ENCODE peak calls at places on chromosomes 5 and 9, in four cellular contexts. One of them, this sample, is unnamed.

GRCh38 chr9:86637515-86637914 is 283.3 kb upstream of the TUT7 start:
- DNase-seq in cardiac muscle cell: peak; percentile 82
- DNase-seq in fibroblast of lung: peak; percentile 65
- DNase-seq in Caco-2: no peak
- DNase-seq in this sample: peak; percentile 36

GRCh38 chr5:109612278-109612905 is 77.3 kb upstream of the MAN2A1 start:
- DNase-seq in cardiac muscle cell: no peak
- DNase-seq in fibroblast of lung: no peak
- DNase-seq in Caco-2: no peak
- DNase-seq in this sample: no peak

GRCh38 chr5:131694926-131695325 is 59.9 kb upstream of the RAPGEF6 start:
- DNase-seq in cardiac muscle cell: no peak
- DNase-seq in fibroblast of lung: no peak
- DNase-seq in Caco-2: no peak
- DNase-seq in this sample: no peak

GRCh38 chr9:133889498-133890301 is 102.4 kb downstream of the VAV2 start:
- DNase-seq in cardiac muscle cell: no peak
- DNase-seq in fibroblast of lung: no peak
- DNase-seq in Caco-2: no peak
- DNase-seq in this sample: no peak

GRCh38 chr9:131530930-131531832 is at the start of gene UCK1:
- DNase-seq in cardiac muscle cell: peak; percentile 92
- DNase-seq in fibroblast of lung: peak; percentile 79
- DNase-seq in Caco-2: peak; percentile 76
- DNase-seq in this sample: peak; percentile 75

GRCh38 chr9:79471577-79472543 is 99.9 kb upstream of the TLE4 start:
- DNase-seq in cardiac muscle cell: peak; percentile 42
- DNase-seq in fibroblast of lung: peak; percentile 50
- DNase-seq in Caco-2: no peak
- DNase-seq in this sample: no peak

GRCh38 chr9:69822091-69822750 is 1.6 kb downstream of the CFAP95 start:
- DNase-seq in cardiac muscle cell: no peak
- DNase-seq in fibroblast of lung: peak; percentile 57
- DNase-seq in Caco-2: no peak
- DNase-seq in this sample: no peak

GRCh38 chr9:93667006-93667405 is 90.6 kb downstream of the PHF2 start:
- DNase-seq in cardiac muscle cell: no peak
- DNase-seq in fibroblast of lung: no peak
- DNase-seq in Caco-2: peak; percentile 16
- DNase-seq in this sample: no peak

GRCh38 chr9:27432308-27432707 is 91.8 kb upstream of the IFNK start:
- DNase-seq in cardiac muscle cell: no peak
- DNase-seq in fibroblast of lung: no peak
- DNase-seq in Caco-2: no peak
- DNase-seq in this sample: no peak

GRCh38 chr5:37812365-37812764 is 27.5 kb downstream of the GDNF start:
- DNase-seq in cardiac muscle cell: no peak
- DNase-seq in fibroblast of lung: no peak
- DNase-seq in Caco-2: no peak
- DNase-seq in this sample: no peak

GRCh38 chr5:109196486-109196885 is 213.3 kb downstream of the PJA2 start:
- DNase-seq in cardiac muscle cell: no peak
- DNase-seq in fibroblast of lung: no peak
- DNase-seq in Caco-2: no peak
- DNase-seq in this sample: no peak

GRCh38 chr5:1103505-1104326 is 8.1 kb downstream of the SLC12A7 start:
- DNase-seq in cardiac muscle cell: no peak
- DNase-seq in fibroblast of lung: peak; percentile 32
- DNase-seq in Caco-2: no peak
- DNase-seq in this sample: no peak

GRCh38 chr9:14277202-14277601 is 36.7 kb downstream of the NFIB start:
- DNase-seq in cardiac muscle cell: no peak
- DNase-seq in fibroblast of lung: peak; percentile 88
- DNase-seq in Caco-2: no peak
- DNase-seq in this sample: no peak

GRCh38 chr9:99224445-99224844 is 2.4 kb downstream of the SEC61B start:
- DNase-seq in cardiac muscle cell: no peak
- DNase-seq in fibroblast of lung: no peak
- DNase-seq in Caco-2: no peak
- DNase-seq in this sample: no peak

GRCh38 chr9:102237094-102237493 is 498.6 kb upstream of the GRIN3A start:
- DNase-seq in cardiac muscle cell: no peak
- DNase-seq in fibroblast of lung: no peak
- DNase-seq in Caco-2: no peak
- DNase-seq in this sample: no peak

GRCh38 chr9:26746357-26747072 is 146.1 kb downstream of the CAAP1 start:
- DNase-seq in cardiac muscle cell: no peak
- DNase-seq in fibroblast of lung: peak; percentile 4
- DNase-seq in Caco-2: peak; percentile 23
- DNase-seq in this sample: no peak

GRCh38 chr5:173228107-173228506 is 6.9 kb downstream of the NKX2-5 start:
- DNase-seq in cardiac muscle cell: peak; percentile 53
- DNase-seq in fibroblast of lung: no peak
- DNase-seq in Caco-2: no peak
- DNase-seq in this sample: no peak

GRCh38 chr5:126544087-126544740 is 50.8 kb downstream of the ALDH7A1 start:
- DNase-seq in cardiac muscle cell: peak; percentile 29
- DNase-seq in fibroblast of lung: peak; percentile 42
- DNase-seq in Caco-2: peak; percentile 55
- DNase-seq in this sample: no peak

GRCh38 chr5:151238303-151238741 is 14.4 kb upstream of the CCDC69 start:
- DNase-seq in cardiac muscle cell: peak; percentile 95
- DNase-seq in fibroblast of lung: no peak
- DNase-seq in Caco-2: no peak
- DNase-seq in this sample: no peak

GRCh38 chr5:160506006-160507004 is 84.7 kb downstream of the PTTG1 start:
- DNase-seq in cardiac muscle cell: no peak
- DNase-seq in fibroblast of lung: peak; percentile 61
- DNase-seq in Caco-2: no peak
- DNase-seq in this sample: no peak

GRCh38 chr5:51380603-51381207 is 2.5 kb upstream of the ISL1 start:
- DNase-seq in cardiac muscle cell: peak; percentile 67
- DNase-seq in fibroblast of lung: peak; percentile 36
- DNase-seq in Caco-2: no peak
- DNase-seq in this sample: no peak

GRCh38 chr5:76544268-76544926 is 78.8 kb downstream of the F2RL2 start:
- DNase-seq in cardiac muscle cell: peak; percentile 35
- DNase-seq in fibroblast of lung: peak; percentile 12
- DNase-seq in Caco-2: peak; percentile 77
- DNase-seq in this sample: no peak

GRCh38 chr5:78483809-78484521 is 123.5 kb downstream of the SCAMP1 start:
- DNase-seq in cardiac muscle cell: no peak
- DNase-seq in fibroblast of lung: peak; percentile 58
- DNase-seq in Caco-2: no peak
- DNase-seq in this sample: no peak

GRCh38 chr5:150628936-150629485 is 11.4 kb upstream of the SYNPO start:
- DNase-seq in cardiac muscle cell: no peak
- DNase-seq in fibroblast of lung: no peak
- DNase-seq in Caco-2: no peak
- DNase-seq in this sample: no peak

GRCh38 chr5:139571543-139571942 is 10.4 kb downstream of the UBE2D2 start:
- DNase-seq in cardiac muscle cell: no peak
- DNase-seq in fibroblast of lung: no peak
- DNase-seq in Caco-2: no peak
- DNase-seq in this sample: no peak

GRCh38 chr9:14870086-14870485 is 40.1 kb downstream of the FREM1 start:
- DNase-seq in cardiac muscle cell: no peak
- DNase-seq in fibroblast of lung: no peak
- DNase-seq in Caco-2: no peak
- DNase-seq in this sample: no peak

GRCh38 chr9:1077616-1078015 is 27.5 kb downstream of the DMRT2 start:
- DNase-seq in cardiac muscle cell: no peak
- DNase-seq in fibroblast of lung: no peak
- DNase-seq in Caco-2: no peak
- DNase-seq in this sample: no peak

GRCh38 chr5:33721491-33722245 is 170.1 kb downstream of the ADAMTS12 start:
- DNase-seq in cardiac muscle cell: no peak
- DNase-seq in fibroblast of lung: peak; percentile 59
- DNase-seq in Caco-2: no peak
- DNase-seq in this sample: no peak

GRCh38 chr5:132183723-132184122 is 43.9 kb downstream of the P4HA2 start:
- DNase-seq in cardiac muscle cell: no peak
- DNase-seq in fibroblast of lung: no peak
- DNase-seq in Caco-2: no peak
- DNase-seq in this sample: no peak

GRCh38 chr5:62143268-62144229 is 162.5 kb upstream of the KIF2A start:
- DNase-seq in cardiac muscle cell: peak; percentile 52
- DNase-seq in fibroblast of lung: peak; percentile 57
- DNase-seq in Caco-2: no peak
- DNase-seq in this sample: no peak

GRCh38 chr9:130167927-130168326 is 4.3 kb upstream of the NCS1 start:
- DNase-seq in cardiac muscle cell: no peak
- DNase-seq in fibroblast of lung: no peak
- DNase-seq in Caco-2: no peak
- DNase-seq in this sample: no peak
- TF ChIP-seq CTCF in cardiac muscle cell: no peak
- TF ChIP-seq CTCF in fibroblast of lung: no peak
- TF ChIP-seq CTCF in Caco-2: no peak
- TF ChIP-seq CTCF in this sample: no peak

GRCh38 chr5:176319827-176320554 is 41.6 kb downstream of the KIAA1191 start:
- DNase-seq in cardiac muscle cell: peak; percentile 10
- DNase-seq in fibroblast of lung: peak; percentile 15
- DNase-seq in Caco-2: no peak
- DNase-seq in this sample: no peak
- TF ChIP-seq CTCF in cardiac muscle cell: peak; percentile 14
- TF ChIP-seq CTCF in fibroblast of lung: peak; percentile 5
- TF ChIP-seq CTCF in Caco-2: peak; percentile 30
- TF ChIP-seq CTCF in this sample: no peak

DNA sequence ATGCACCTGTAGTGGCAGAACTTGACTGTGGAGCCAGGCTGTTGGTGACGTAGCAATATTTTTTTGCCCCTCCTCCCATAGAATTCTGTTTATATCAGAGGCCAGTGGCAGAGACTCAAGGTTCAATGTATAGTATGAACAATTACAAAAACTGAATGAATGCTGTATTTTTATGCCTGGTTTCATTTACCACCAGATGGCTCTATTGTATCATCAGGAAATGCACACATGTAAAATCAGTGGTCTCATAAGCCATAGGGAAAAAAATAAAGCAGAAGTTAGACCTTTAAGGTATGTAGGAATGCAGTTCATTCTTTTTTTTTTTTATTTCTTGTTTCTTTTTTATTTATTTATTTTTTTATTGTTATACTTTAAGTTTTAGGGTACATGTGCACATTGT is 43.6 kb downstream of the CCDC192 start:
- DNase-seq in cardiac muscle cell: no peak
- DNase-seq in fibroblast of lung: peak; percentile 59
- DNase-seq in Caco-2: no peak
- DNase-seq in this sample: no peak
- TF ChIP-seq CTCF in cardiac muscle cell: peak; percentile 60
- TF ChIP-seq CTCF in fibroblast of lung: peak; percentile 28
- TF ChIP-seq CTCF in Caco-2: peak; percentile 72
- TF ChIP-seq CTCF in this sample: no peak

GRCh38 chr5:93219641-93220145 is 361.3 kb downstream of the NR2F1-AS1 start:
- DNase-seq in cardiac muscle cell: no peak
- DNase-seq in fibroblast of lung: peak; percentile 17
- DNase-seq in Caco-2: no peak
- DNase-seq in this sample: no peak

GRCh38 chr5:93225748-93226147 is 355.3 kb downstream of the NR2F1-AS1 start:
- DNase-seq in cardiac muscle cell: no peak
- DNase-seq in fibroblast of lung: no peak
- DNase-seq in Caco-2: no peak
- DNase-seq in this sample: no peak

GRCh38 chr5:93226202-93226735 is 354.8 kb downstream of the NR2F1-AS1 start:
- DNase-seq in cardiac muscle cell: no peak
- DNase-seq in fibroblast of lung: no peak
- DNase-seq in Caco-2: no peak
- DNase-seq in this sample: no peak

GRCh38 chr5:93224624-93225023 is 356.4 kb downstream of the NR2F1-AS1 start:
- DNase-seq in cardiac muscle cell: no peak
- DNase-seq in fibroblast of lung: no peak
- DNase-seq in Caco-2: no peak
- DNase-seq in this sample: no peak

GRCh38 chr5:93221773-93222172 is 359.2 kb downstream of the NR2F1-AS1 start:
- DNase-seq in cardiac muscle cell: no peak
- DNase-seq in fibroblast of lung: no peak
- DNase-seq in Caco-2: no peak
- DNase-seq in this sample: no peak
- TF ChIP-seq CTCF in cardiac muscle cell: no peak
- TF ChIP-seq CTCF in fibroblast of lung: no peak
- TF ChIP-seq CTCF in Caco-2: no peak
- TF ChIP-seq CTCF in this sample: no peak

GRCh38 chr9:109198736-109199384 is 31.8 kb upstream of the FRRS1L start:
- DNase-seq in cardiac muscle cell: no peak
- DNase-seq in fibroblast of lung: no peak
- DNase-seq in Caco-2: peak; percentile 50
- DNase-seq in this sample: no peak
- TF ChIP-seq CTCF in cardiac muscle cell: no peak
- TF ChIP-seq CTCF in fibroblast of lung: no peak
- TF ChIP-seq CTCF in Caco-2: peak; percentile 32
- TF ChIP-seq CTCF in this sample: peak; percentile 16

This sample was measured in mesothelial cell of epicardium.